ENCODE peak calls at places on chromosomes 2 and 18, in ten cellular contexts. C is KG1; K is neural progenitor cell; R is cardiac fibroblast; V is dermis blood vessel endothelial cell; E is COR-L47; D is thoracic aorta; X is NCI-H2171; F is effector memory CD8-positive, alpha-beta T cell; Z is M059J. J is an unnamed sample.

GRCh38 chr2:178225011-178225817 is 30.9 kb downstream of the OSBPL6 start:
- DNase-seq in Z (peak; percentile 62), R (peak; percentile 65), D (no peak), E (no peak), X (no peak), K (peak; percentile 38), F (no peak), C (no peak), V (no peak), J (no peak)

GRCh38 chr2:10514743-10515142 is 66.6 kb upstream of the ODC1 start:
- DNase-seq in V (peak; percentile 41), K (no peak), E (no peak), C (no peak), Z (peak; percentile 91), D (no peak), F (no peak), R (peak; percentile 98), X (no peak), J (no peak)

GRCh38 chr2:19352946-19353720 is 5.3 kb downstream of the OSR1 start:
- DNase-seq in K (peak; percentile 50), R (no peak), X (no peak), Z (no peak), C (no peak), D (no peak), F (no peak), E (no peak), V (no peak), J (no peak)

GRCh38 chr18:37634516-37634915 is 68.9 kb upstream of the CELF4 start:
- DNase-seq in F (no peak), X (no peak), V (no peak), K (no peak), R (no peak), D (no peak), Z (no peak), C (no peak), E (no peak), J (no peak)

GRCh38 chr2:12456293-12457151 is 260.2 kb upstream of the TRIB2 start:
- DNase-seq in Z (peak; percentile 96), V (peak; percentile 55), K (peak; percentile 24), F (peak; percentile 24), C (peak; percentile 88), R (peak; percentile 100), E (no peak), D (peak; percentile 79), X (no peak), J (peak; percentile 80)

GRCh38 chr2:21650566-21650965 is 526.8 kb downstream of the TDRD15 start:
- DNase-seq in K (no peak), C (no peak), F (no peak), E (no peak), Z (peak; percentile 62), R (no peak), D (no peak), V (no peak), X (no peak), J (no peak)

GRCh38 chr2:172985139-172985874 is 90.3 kb upstream of the MAP3K20 start:
- DNase-seq in K (no peak), D (no peak), X (no peak), F (no peak), E (no peak), V (peak; percentile 70), C (no peak), Z (peak; percentile 93), R (no peak), J (no peak)

GRCh38 chr2:111122631-111123421 is 2.1 kb downstream of the BCL2L11 start:
- DNase-seq in Z (peak; percentile 77), C (no peak), R (peak; percentile 89), K (peak; percentile 94), V (peak; percentile 95), X (no peak), D (no peak), E (peak; percentile 47), F (peak; percentile 12), J (peak; percentile 36)

GRCh38 chr2:102932521-102932920 is 170.7 kb downstream of the TMEM182 start:
- DNase-seq in X (no peak), C (no peak), E (peak; percentile 29), R (no peak), K (peak; percentile 21), D (no peak), F (no peak), Z (no peak), V (no peak), J (no peak)

GRCh38 chr18:24111936-24112335 is 26.9 kb upstream of the CABYR start:
- DNase-seq in F (no peak), E (no peak), Z (peak; percentile 8), K (no peak), X (no peak), D (no peak), R (no peak), V (no peak), C (no peak), J (no peak)

GRCh38 chr2:26000561-26001211 is 18.4 kb upstream of the KIF3C start:
- DNase-seq in V (no peak), C (no peak), D (peak; percentile 37), Z (peak; percentile 57), K (no peak), F (no peak), E (no peak), X (no peak), R (no peak), J (no peak)

GRCh38 chr2:45651415-45652089 is at the start of gene PRKCE:
- DNase-seq in K (peak; percentile 68), V (peak; percentile 58), C (no peak), R (peak; percentile 27), X (peak; percentile 57), Z (peak; percentile 38), F (no peak), D (peak; percentile 20), E (no peak), J (peak; percentile 66)

GRCh38 chr2:231680992-231681852 is 27.1 kb upstream of the PTMA start:
- DNase-seq in C (no peak), K (peak; percentile 97), E (no peak), F (no peak), R (peak; percentile 63), Z (peak; percentile 74), V (peak; percentile 72), X (no peak), D (peak; percentile 58), J (no peak)

GRCh38 chr2:225512873-225513580 is 113.5 kb downstream of the NYAP2 start:
- DNase-seq in K (no peak), C (no peak), D (no peak), V (no peak), Z (peak; percentile 82), F (no peak), E (no peak), R (peak; percentile 8), X (no peak), J (no peak)

GRCh38 chr2:59701271-59701994 is 852.0 kb downstream of the BCL11A start:
- DNase-seq in V (no peak), K (no peak), C (no peak), R (no peak), Z (no peak), X (no peak), F (no peak), D (no peak), E (no peak), J (no peak)

GRCh38 chr18:23243178-23243577 is 107.9 kb downstream of the CABLES1 start:
- DNase-seq in Z (no peak), F (no peak), E (peak; percentile 18), C (no peak), K (peak; percentile 43), V (no peak), X (no peak), D (no peak), R (no peak), J (no peak)

GRCh38 chr2:7030810-7031209 is 113.6 kb downstream of the RNF144A start:
- DNase-seq in E (no peak), K (no peak), F (no peak), Z (no peak), V (no peak), C (no peak), R (no peak), D (no peak), X (no peak), J (no peak)

GRCh38 chr2:200943527-200944120 is 19.8 kb downstream of the ORC2 start:
- DNase-seq in X (no peak), R (no peak), K (no peak), F (no peak), C (no peak), D (no peak), E (no peak), V (no peak), Z (no peak), J (no peak)

GRCh38 chr2:27378809-27379290 is 1.7 kb downstream of the ZNF513 start:
- DNase-seq in C (no peak), D (no peak), R (no peak), Z (no peak), F (no peak), X (no peak), K (no peak), E (no peak), V (no peak), J (no peak)

GRCh38 chr2:234911271-234911670 is 40.5 kb upstream of the SH3BP4 start:
- DNase-seq in V (peak; percentile 18), K (no peak), F (no peak), Z (peak; percentile 90), D (no peak), E (no peak), X (no peak), C (no peak), R (peak; percentile 54), J (no peak)

GRCh38 chr18:50928551-50928950 is 39.3 kb upstream of the ELAC1 start:
- DNase-seq in F (no peak), Z (peak; percentile 62), R (peak; percentile 25), K (no peak), V (no peak), C (no peak), D (no peak), E (no peak), X (no peak), J (no peak)

GRCh38 chr2:188975497-188976102 is 1.4 kb downstream of the COL3A1 start:
- DNase-seq in E (no peak), C (no peak), Z (peak; percentile 69), F (no peak), R (peak; percentile 98), D (peak; percentile 25), V (no peak), X (no peak), K (no peak), J (no peak)

GRCh38 chr2:187618813-187619212 is 64.6 kb upstream of the TFPI start:
- DNase-seq in C (no peak), F (no peak), D (no peak), E (no peak), X (no peak), Z (peak; percentile 15), V (no peak), R (peak; percentile 64), K (peak; percentile 31), J (no peak)

GRCh38 chr2:83970262-83970929 is 488.7 kb downstream of the SUCLG1 start:
- DNase-seq in Z (no peak), C (no peak), E (no peak), K (no peak), R (no peak), X (no peak), V (no peak), D (no peak), F (no peak), J (no peak)

GRCh38 chr2:105243961-105244360 is 2.4 kb downstream of the GPR45 start:
- DNase-seq in F (no peak), V (peak; percentile 18), K (peak; percentile 68), E (peak; percentile 12), Z (no peak), X (no peak), R (no peak), C (no peak), D (no peak), J (no peak)

GRCh38 chr18:13246591-13246990 is 28.0 kb downstream of the LDLRAD4 start:
- DNase-seq in X (no peak), C (no peak), F (no peak), R (no peak), D (no peak), E (no peak), K (no peak), V (no peak), Z (no peak), J (no peak)

GRCh38 chr2:105714141-105714540 is 30.6 kb upstream of the NCK2 start:
- DNase-seq in C (no peak), R (no peak), E (no peak), V (no peak), Z (no peak), F (no peak), X (no peak), D (no peak), K (no peak), J (no peak)

GRCh38 chr2:158718851-158719250 is 76.3 kb upstream of the DAPL1 start:
- DNase-seq in C (no peak), Z (peak; percentile 84), F (no peak), X (no peak), V (no peak), E (no peak), R (no peak), K (no peak), D (no peak), J (no peak)